ENCODE peak calls at places on chromosome 1, in nine cellular contexts. X is breast epithelium, D is H1, L is Caco-2, Y is cardiac fibroblast, N is fibroblast of pulmonary artery, G is heart right ventricle, M is PC-9, U is fibroblast of mammary gland. C is an unnamed sample.

GRCh38 chr1:96521994-96522760 is 199.4 kb upstream of the PTBP2 start:
- DNase-seq in X (no peak), D (no peak), L (no peak), Y (peak; percentile 87), N (peak; percentile 31), G (no peak), M (peak; percentile 28), U (peak; percentile 80), C (no peak)

GRCh38 chr1:31574749-31575372 is 1.5 kb upstream of the TINAGL1 start:
- DNase-seq in X (no peak), D (no peak), L (peak; percentile 70), Y (no peak), N (no peak), G (no peak), M (peak; percentile 94), U (no peak), C (no peak)

GRCh38 chr1:33670567-33670966 is 193.3 kb upstream of the HMGB4 start:
- DNase-seq in X (no peak), D (no peak), L (no peak), Y (no peak), N (no peak), G (no peak), M (no peak), U (no peak), C (no peak)

GRCh38 chr1:185645201-185645640 is 89.0 kb upstream of the HMCN1 start:
- DNase-seq in X (no peak), D (peak; percentile 13), L (no peak), Y (peak; percentile 7), N (no peak), G (no peak), M (no peak), U (no peak), C (peak; percentile 66)

GRCh38 chr1:211828584-211829342 is 1.8 kb downstream of the LPGAT1 start:
- DNase-seq in X (no peak), D (no peak), L (no peak), Y (peak; percentile 16), N (peak; percentile 22), G (no peak), M (no peak), U (no peak), C (no peak)

GRCh38 chr1:197130677-197131304 is 15.7 kb downstream of the ASPM start:
- DNase-seq in X (no peak), D (no peak), L (no peak), Y (peak; percentile 80), N (peak; percentile 62), G (no peak), M (no peak), U (no peak), C (no peak)

GRCh38 chr1:172609528-172609927 is 49.4 kb upstream of the FASLG start:
- DNase-seq in X (no peak), D (no peak), L (peak; percentile 12), Y (peak; percentile 46), N (peak; percentile 42), G (no peak), M (no peak), U (peak; percentile 44), C (no peak)

GRCh38 chr1:47334765-47335435 is 1.3 kb downstream of the CMPK1 start:
- DNase-seq in X (no peak), D (no peak), L (no peak), Y (no peak), N (no peak), G (no peak), M (no peak), U (peak; percentile 78), C (no peak)

GRCh38 chr1:165696625-165697100 is 1.7 kb downstream of the ALDH9A1 start:
- DNase-seq in X (no peak), D (no peak), L (no peak), Y (peak; percentile 95), N (peak; percentile 95), G (no peak), M (no peak), U (peak; percentile 94), C (peak; percentile 87)

GRCh38 chr1:233295775-233296322 is 324 bp upstream of the PCNX2 start:
- DNase-seq in X (no peak), D (no peak), L (no peak), Y (peak; percentile 63), N (no peak), G (no peak), M (no peak), U (peak; percentile 49), C (no peak)

GRCh38 chr1:154852845-154853244 is 17.2 kb downstream of the KCNN3 start:
- DNase-seq in X (no peak), D (no peak), L (no peak), Y (no peak), N (no peak), G (no peak), M (no peak), U (no peak), C (no peak)

GRCh38 chr1:10909697-10910489 is 102.6 kb upstream of the TARDBP start:
- DNase-seq in X (no peak), D (no peak), L (peak; percentile 82), Y (peak; percentile 38), N (peak; percentile 13), G (no peak), M (no peak), U (peak; percentile 17), C (no peak)

GRCh38 chr1:176521211-176521610 is 58.2 kb downstream of the PAPPA2 start:
- DNase-seq in X (no peak), D (no peak), L (no peak), Y (no peak), N (no peak), G (no peak), M (no peak), U (no peak), C (no peak)

GRCh38 chr1:209220048-209220524 is 363.4 kb upstream of the CAMK1G start:
- DNase-seq in X (peak; percentile 47), D (no peak), L (no peak), Y (no peak), N (no peak), G (peak; percentile 11), M (no peak), U (no peak), C (no peak)

GRCh38 chr1:202505356-202505755 is 156.9 kb downstream of the PPP1R12B start:
- DNase-seq in X (no peak), D (no peak), L (no peak), Y (peak; percentile 94), N (peak; percentile 95), G (no peak), M (no peak), U (peak; percentile 63), C (peak; percentile 50)

GRCh38 chr1:202498542-202498941 is 150.0 kb downstream of the PPP1R12B start:
- DNase-seq in X (no peak), D (no peak), L (no peak), Y (no peak), N (no peak), G (no peak), M (no peak), U (no peak), C (no peak)

GRCh38 chr1:202501281-202501680 is 152.8 kb downstream of the PPP1R12B start:
- DNase-seq in X (no peak), D (no peak), L (no peak), Y (peak; percentile 65), N (peak; percentile 70), G (no peak), M (no peak), U (peak; percentile 52), C (no peak)
- TF ChIP-seq CTCF in X (peak; percentile 65), D (peak; percentile 44), L (peak; percentile 26), Y (peak; percentile 37), N (peak; percentile 45), G (peak; percentile 69), M (peak; percentile 68), U (peak; percentile 48), C (peak; percentile 10)

GRCh38 chr1:246215505-246215893 is 291.6 kb downstream of the SMYD3 start:
- DNase-seq in X (no peak), D (no peak), L (no peak), Y (no peak), N (no peak), G (no peak), M (no peak), U (no peak), C (no peak)
- H3K4me3 ChIP-seq in X (no peak overlapping the region), D (no peak overlapping the region), L (no peak overlapping the region), Y (no peak overlapping the region), N (no peak overlapping the region), G (no peak overlapping the region), M (no peak overlapping the region), U (no peak overlapping the region), C (no peak overlapping the region)

DNA sequence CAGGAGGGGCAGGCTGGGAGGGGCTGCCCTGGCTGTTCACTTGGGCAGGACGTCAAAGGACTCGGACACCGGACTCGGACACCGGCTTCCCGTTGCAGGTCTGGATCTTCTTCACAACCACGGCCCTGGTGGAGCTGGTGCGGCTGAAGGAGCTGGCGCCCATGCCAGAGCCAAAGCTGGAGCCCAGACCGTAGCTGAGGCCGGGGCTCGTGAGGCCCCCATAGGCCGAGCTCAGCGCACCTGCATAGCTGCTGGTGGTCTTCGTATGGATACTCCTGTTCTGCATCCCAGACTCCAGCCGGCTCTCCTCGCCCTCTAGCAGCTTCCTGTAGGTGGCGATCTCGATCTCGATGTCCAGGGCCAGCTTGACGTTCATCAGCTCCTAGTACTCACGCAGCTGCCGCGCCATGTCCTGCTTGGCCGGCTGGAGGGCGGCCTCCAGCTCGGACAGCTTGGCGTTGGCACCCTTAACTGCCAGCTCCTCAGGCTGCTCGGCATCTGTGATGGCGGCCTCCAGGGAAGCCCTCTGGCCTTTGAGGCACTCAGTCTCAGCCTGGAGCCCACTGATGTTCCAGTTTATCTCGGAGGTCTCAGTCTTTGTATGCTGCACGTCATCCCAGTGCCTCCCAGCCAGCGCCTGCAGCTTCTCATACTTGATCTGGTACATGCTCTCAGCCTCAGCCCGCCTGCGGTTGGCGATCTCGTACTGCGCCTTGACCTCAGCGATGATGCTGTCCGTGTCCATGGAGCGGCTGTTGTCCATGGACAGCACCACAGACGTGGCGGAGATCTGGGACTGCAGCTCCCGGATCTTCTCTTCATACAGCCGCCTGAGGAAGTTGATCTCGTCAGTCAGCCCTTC is 15.1 kb upstream of the KLF17 start:
- DNase-seq in X (no peak), D (no peak), L (no peak), Y (peak; percentile 16), N (no peak), G (no peak), M (no peak), U (peak; percentile 16), C (no peak)
- TF ChIP-seq CTCF in X (no peak), D (peak; percentile 54), L (no peak), Y (peak; percentile 35), N (no peak), G (peak; percentile 16), M (no peak), U (peak; percentile 24), C (peak; percentile 27)

DNA sequence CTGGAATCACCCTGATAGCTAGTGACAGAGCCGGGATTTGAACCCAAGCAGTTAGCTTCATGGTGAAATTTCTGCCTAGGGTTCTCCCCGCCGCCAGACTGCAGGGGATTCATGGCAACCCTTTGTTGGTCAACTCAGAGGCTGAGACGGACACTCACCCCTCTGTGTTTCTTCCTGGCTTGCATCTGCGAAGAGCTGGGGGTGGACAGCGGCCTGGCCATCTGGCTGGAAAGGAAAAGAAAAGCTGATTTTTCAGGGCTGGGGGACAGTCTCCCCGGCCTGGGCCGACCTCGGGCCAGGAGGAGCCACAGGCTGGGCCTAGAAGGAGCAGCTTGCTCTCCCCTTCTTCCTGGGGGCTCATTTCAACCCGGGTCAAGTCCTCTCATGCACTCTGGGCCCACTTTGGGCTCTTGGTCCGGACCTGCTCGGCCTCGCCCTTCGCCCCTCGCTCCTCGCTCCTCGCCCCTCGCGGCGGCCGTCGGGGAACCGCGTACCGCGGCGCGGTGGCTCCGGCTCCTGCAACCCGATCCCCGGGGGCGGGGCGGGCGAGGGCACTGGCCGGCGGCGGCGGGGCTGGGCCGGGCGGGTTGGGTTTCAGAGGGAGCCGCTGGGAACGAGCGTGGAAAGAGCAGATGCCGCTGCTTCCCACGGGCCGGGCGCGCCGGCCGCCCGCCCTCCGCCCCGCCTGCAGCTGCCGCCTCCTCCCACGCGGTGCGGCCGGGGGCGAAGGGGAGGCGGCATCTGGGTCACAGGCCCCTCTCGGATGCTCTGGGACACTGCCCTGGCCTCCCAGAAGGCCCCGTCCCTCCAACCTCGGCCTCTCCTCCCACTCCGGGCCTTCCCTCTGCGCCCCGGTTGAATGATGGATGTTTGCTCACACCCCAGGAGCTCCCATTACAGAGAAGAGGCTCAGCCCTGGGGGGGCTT is 6.7 kb downstream of the HEYL start:
- DNase-seq in X (no peak), D (no peak), L (no peak), Y (peak; percentile 57), N (peak; percentile 66), G (peak; percentile 64), M (no peak), U (peak; percentile 55), C (no peak)
- H3K4me3 ChIP-seq in X (peak overlapping the region; percentile 55), D (peak overlapping the region; percentile 53), L (no peak overlapping the region), Y (peak overlapping the region; percentile 10), N (no peak overlapping the region), G (peak overlapping the region; percentile 33), M (peak overlapping the region; percentile 42), U (peak overlapping the region; percentile 3), C (peak overlapping the region; percentile 19)